ENCODE peak calls at places on chromosome 5, in nine cellular contexts. B is GM12891, R is stomach, Y is A549, A is IMR-90, E is HCT116, Z is gastrocnemius medialis, I is spleen, J is H54. L is an unnamed sample.

GRCh38 chr5:103014983-103015382 is 105.0 kb downstream of the GIN1 start:
- DNase-seq in E (no peak), B (no peak), Z (no peak), I (no peak), J (no peak), Y (no peak), A (peak), R (no peak), L (no peak)

GRCh38 chr5:8769631-8770030 is 776.2 kb downstream of the SEMA5A start:
- DNase-seq in Z (no peak), Y (no peak), J (no peak), I (no peak), B (no peak), E (no peak), A (no peak), R (no peak), L (no peak)

GRCh38 chr5:121949885-121950284 is 11.9 kb upstream of the SRFBP1 start:
- DNase-seq in Y (peak), R (no peak), B (no peak), J (peak), Z (no peak), I (no peak), E (peak), A (peak), L (no peak)

GRCh38 chr5:1442222-1443144 is 2.8 kb downstream of the SLC6A3 start:
- DNase-seq in B (no peak), J (no peak), E (no peak), Y (no peak), R (no peak), A (no peak), I (no peak), Z (no peak), L (no peak)

GRCh38 chr5:113043491-113043931 is 66.9 kb downstream of the DCP2 start:
- DNase-seq in B (no peak), R (no peak), Y (no peak), E (no peak), J (no peak), Z (no peak), I (no peak), A (no peak), L (no peak)

GRCh38 chr5:41445937-41446563 is 64.4 kb downstream of the PLCXD3 start:
- DNase-seq in A (peak), Y (no peak), E (no peak), B (no peak), R (no peak), Z (no peak), I (no peak), J (no peak), L (no peak)

GRCh38 chr5:4868140-4868735 is 271.9 kb upstream of the ADAMTS16 start:
- DNase-seq in I (no peak), R (peak), Z (no peak), Y (peak), A (no peak), J (peak), B (peak), E (peak), L (peak)

GRCh38 chr5:175655411-175655810 is 2.5 kb upstream of the HRH2 start:
- DNase-seq in Y (no peak), J (no peak), A (no peak), R (no peak), I (no peak), Z (no peak), B (no peak), E (no peak), L (no peak)

GRCh38 chr5:57887851-57888621 is 405.4 kb upstream of the ACTBL2 start:
- DNase-seq in I (no peak), Y (peak), J (peak), E (peak), A (peak), Z (no peak), R (peak), B (no peak), L (no peak)

GRCh38 chr5:44660251-44660650 is 148.5 kb upstream of the MRPS30 start:
- DNase-seq in Z (no peak), J (no peak), B (no peak), I (no peak), R (no peak), Y (no peak), A (no peak), E (no peak), L (no peak)

GRCh38 chr5:65184780-65185179 is 296.9 kb downstream of the ADAMTS6 start:
- DNase-seq in B (no peak), Y (no peak), Z (no peak), I (no peak), J (no peak), R (no peak), E (no peak), A (no peak), L (no peak)

GRCh38 chr5:3340471-3340870 is 255.2 kb upstream of the IRX1 start:
- DNase-seq in B (no peak), J (no peak), E (no peak), R (no peak), I (peak), A (no peak), Z (no peak), Y (no peak), L (no peak)

GRCh38 chr5:56211298-56211865 is 21.7 kb downstream of the ANKRD55 start:
- DNase-seq in Y (peak), J (peak), I (no peak), B (no peak), R (no peak), Z (no peak), E (peak), A (peak), L (no peak)

GRCh38 chr5:179431221-179431620 is 86.0 kb upstream of the ADAMTS2 start:
- DNase-seq in E (no peak), Z (no peak), A (no peak), R (no peak), B (no peak), Y (no peak), J (no peak), I (no peak), L (no peak)

GRCh38 chr5:135834639-135835529 is at the start of gene SLC25A48:
- DNase-seq in Y (peak), I (peak), A (peak), B (peak), R (peak), E (peak), Z (no peak), J (no peak), L (peak)

GRCh38 chr5:142655339-142656267 is 30.3 kb downstream of the FGF1 start:
- DNase-seq in E (peak), A (peak), J (peak), Z (peak), I (peak), R (peak), B (peak), Y (peak), L (peak)

GRCh38 chr5:180815241-180816031 is 12.8 kb upstream of the MGAT1 start:
- DNase-seq in A (no peak), B (no peak), R (no peak), E (no peak), Z (no peak), Y (no peak), J (no peak), I (no peak), L (no peak)

GRCh38 chr5:63854076-63854475 is 108.2 kb downstream of the HTR1A start:
- DNase-seq in J (no peak), E (no peak), A (no peak), B (no peak), I (no peak), Y (no peak), R (no peak), Z (no peak), L (no peak)

GRCh38 chr5:60365001-60365400 is 335.0 kb downstream of the DEPDC1B start:
- DNase-seq in J (no peak), R (no peak), B (no peak), Y (no peak), Z (no peak), I (no peak), A (no peak), E (no peak), L (no peak)

GRCh38 chr5:1110260-1110929 is 1.5 kb downstream of the SLC12A7 start:
- DNase-seq in J (no peak), Y (no peak), B (no peak), R (peak), E (no peak), Z (no peak), A (no peak), I (no peak), L (no peak)

GRCh38 chr5:178212241-178213002 is 8.1 kb downstream of the HNRNPAB start:
- DNase-seq in Z (no peak), J (no peak), B (no peak), I (peak), R (no peak), Y (no peak), A (no peak), E (no peak), L (no peak)

GRCh38 chr5:150180241-150181027 is 9.4 kb upstream of the SLC6A7 start:
- DNase-seq in Y (no peak), R (no peak), A (peak), B (no peak), J (no peak), I (no peak), E (no peak), Z (peak), L (no peak)

GRCh38 chr5:4420177-4420576 is 720.0 kb upstream of the ADAMTS16 start:
- DNase-seq in Z (no peak), J (no peak), E (no peak), I (no peak), B (no peak), R (no peak), A (no peak), Y (no peak), L (no peak)

GRCh38 chr5:40619406-40619805 is 60.3 kb upstream of the PTGER4 start:
- DNase-seq in Z (no peak), Y (no peak), R (no peak), E (no peak), I (no peak), J (no peak), B (no peak), A (no peak), L (no peak)

GRCh38 chr5:30040483-30041116 is 1152.9 kb upstream of the CDH6 start:
- DNase-seq in A (peak), E (peak), I (no peak), Z (no peak), Y (peak), B (peak), R (no peak), J (peak), L (no peak)

GRCh38 chr5:160173-160510 is 31.2 kb upstream of the LRRC14B start:
- DNase-seq in E (no peak), B (no peak), Z (no peak), Y (no peak), I (peak), J (no peak), R (peak), A (peak), L (no peak)

GRCh38 chr5:13477118-13477737 is 467.3 kb downstream of the DNAH5 start:
- DNase-seq in J (peak), Z (no peak), R (no peak), Y (no peak), A (peak), B (no peak), E (no peak), I (no peak), L (no peak)

GRCh38 chr5:151684690-151685361 is 1.9 kb downstream of the SPARC start:
- DNase-seq in A (peak), Y (no peak), I (no peak), E (no peak), Z (peak), R (no peak), B (no peak), J (peak), L (no peak)

GRCh38 chr5:179143446-179143845 is 83.3 kb downstream of the ZNF354C start:
- DNase-seq in I (no peak), J (no peak), R (no peak), A (peak), Z (no peak), E (peak), B (no peak), Y (no peak), L (no peak)

GRCh38 chr5:109805472-109805871 is 115.7 kb downstream of the MAN2A1 start:
- DNase-seq in A (peak), R (no peak), Y (no peak), Z (no peak), J (no peak), B (no peak), I (no peak), E (no peak), L (no peak)

DNA sequence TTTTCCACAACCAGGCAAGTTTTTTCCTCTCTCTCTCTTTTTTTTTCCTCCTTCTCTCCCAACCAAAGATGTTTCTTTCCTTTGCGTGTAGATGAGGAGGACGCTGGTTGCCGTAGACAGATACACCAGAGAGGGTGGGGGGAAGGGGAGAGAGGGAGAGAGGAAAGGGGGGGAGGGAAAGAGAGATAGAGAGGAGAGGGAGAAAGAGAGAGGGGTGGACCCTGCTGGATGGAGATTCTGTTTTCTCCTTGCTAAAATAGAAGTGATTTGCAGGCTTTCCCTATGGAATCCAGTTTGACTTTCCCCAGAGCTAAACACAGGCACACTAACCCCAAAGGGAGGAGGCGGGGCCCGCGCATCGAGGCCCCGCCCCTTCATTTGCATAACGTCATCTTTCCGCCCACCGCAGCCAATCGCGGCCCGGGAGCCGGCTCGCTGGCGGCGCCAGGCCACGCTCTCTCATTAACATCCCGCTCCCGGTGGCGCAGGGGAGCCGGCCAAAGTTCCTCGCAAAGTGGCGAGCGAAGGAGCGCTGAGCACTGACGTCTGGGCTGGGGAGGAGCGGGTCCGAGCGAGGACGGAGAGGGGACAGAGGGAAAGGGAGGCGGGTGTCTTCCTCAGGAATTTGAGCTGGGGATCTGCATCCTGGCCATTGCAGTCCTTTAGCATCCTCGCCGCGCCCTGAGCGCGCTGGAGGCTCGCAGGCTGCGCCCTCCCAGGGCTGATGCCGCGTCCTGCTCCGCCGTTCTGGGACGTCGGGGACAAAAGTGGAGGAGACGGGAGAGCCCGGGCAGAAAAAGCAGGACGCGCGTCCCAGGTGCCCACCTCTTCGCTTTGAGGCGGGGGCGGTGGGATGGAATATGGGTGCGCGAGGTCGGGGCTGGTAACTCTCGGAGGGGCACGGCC is 559 bp upstream of the EBF1 start:
- DNase-seq in B (peak), Y (peak), Z (peak), A (peak), E (peak), I (peak), R (peak), J (peak), L (no peak)
- TF ChIP-seq POLR2A in B (peak), Y (peak), Z (peak), A (peak), E (no peak), I (peak), R (no peak), J (peak), L (peak)

GRCh38 chr5:72425995-72426394 is 81.2 kb downstream of the ZNF366 start:
- DNase-seq in Y (no peak), I (no peak), A (no peak), B (no peak), R (no peak), J (no peak), E (no peak), Z (no peak), L (no peak)
- TF ChIP-seq POLR2A in Y (no peak), I (no peak), A (no peak), B (no peak), R (no peak), J (no peak), E (no peak), Z (no peak), L (no peak)

GRCh38 chr5:75656311-75657003 is 45.2 kb downstream of the ANKDD1B start:
- DNase-seq in I (no peak), A (peak), R (no peak), J (peak), E (no peak), Y (no peak), Z (no peak), B (no peak), L (no peak)
- TF ChIP-seq POLR2A in I (no peak), A (no peak), R (no peak), J (peak), E (no peak), Y (peak), Z (no peak), B (no peak), L (no peak)

DNA sequence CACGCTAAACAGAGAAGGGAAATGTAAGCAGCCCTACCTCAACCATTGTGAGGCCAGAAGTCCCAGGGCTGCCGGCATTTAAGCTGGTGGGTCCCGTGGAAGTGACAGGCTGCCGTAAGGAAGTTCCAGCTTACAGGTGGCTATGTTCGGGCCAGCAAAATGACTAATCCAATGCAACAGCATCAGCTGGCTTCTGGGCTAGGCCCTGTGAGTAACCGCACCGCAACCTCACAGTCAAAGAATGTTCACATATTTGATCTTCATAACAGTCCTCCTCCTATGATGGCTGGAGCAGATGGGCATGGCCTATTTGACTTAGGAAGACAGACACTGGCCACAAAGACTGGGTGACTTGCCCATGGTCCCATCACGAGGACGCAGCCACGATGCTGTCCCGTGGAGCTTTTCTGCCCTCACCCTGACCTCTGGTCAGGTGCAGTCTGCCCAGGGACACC is 88.2 kb downstream of the LIFR start:
- DNase-seq in R (no peak), E (peak), B (no peak), A (peak), J (peak), Z (peak), I (no peak), Y (peak), L (no peak)
- TF ChIP-seq POLR2A in R (no peak), E (no peak), B (no peak), A (no peak), J (no peak), Z (peak), I (no peak), Y (no peak), L (no peak)

GRCh38 chr5:173618927-173619519 is 2.6 kb upstream of the BOD1 start:
- DNase-seq in J (peak), I (no peak), R (peak), Y (peak), A (peak), Z (no peak), B (peak), E (peak), L (peak)

GRCh38 chr5:173614591-173614990 is 1.9 kb downstream of the BOD1 start:
- DNase-seq in B (no peak), I (no peak), R (no peak), Z (no peak), Y (no peak), E (no peak), A (no peak), J (no peak), L (no peak)

GRCh38 chr5:173613433-173614144 is 2.9 kb downstream of the BOD1 start:
- DNase-seq in A (no peak), J (no peak), Y (no peak), I (no peak), E (no peak), Z (no peak), B (no peak), R (no peak), L (no peak)

GRCh38 chr5:173615884-173616576 is 420 bp downstream of the BOD1 start:
- DNase-seq in J (peak), E (peak), R (peak), Z (peak), Y (peak), B (peak), A (peak), I (peak), L (peak)

DNA sequence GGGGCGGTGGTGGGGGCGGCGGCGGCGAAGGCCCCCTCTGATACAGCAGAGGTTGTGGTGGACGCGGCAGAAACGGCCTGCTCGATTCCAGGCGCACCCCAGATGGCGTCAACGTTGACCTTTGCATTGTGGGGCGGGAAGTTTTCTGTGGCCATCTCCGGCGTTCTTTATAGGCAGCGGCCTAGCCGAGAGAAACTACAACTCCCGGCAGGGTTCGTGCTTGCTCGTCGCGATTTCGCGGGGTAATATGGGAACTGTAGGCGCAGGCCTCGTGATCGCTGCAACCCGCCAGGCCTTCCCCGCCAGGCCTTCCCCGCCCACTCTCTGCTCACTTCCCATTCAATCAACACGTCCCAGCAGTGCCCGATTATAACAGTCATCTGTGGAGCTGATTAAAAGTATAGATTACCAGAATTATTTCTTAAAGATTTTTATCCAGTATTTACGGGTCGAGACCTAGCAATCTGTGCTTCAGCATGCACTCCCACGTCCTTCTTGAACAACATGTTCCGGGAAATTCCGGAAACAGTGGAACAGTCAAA is at the start of gene BOD1:
- DNase-seq in Z (peak), J (peak), B (peak), R (peak), E (peak), A (peak), I (peak), Y (peak), L (peak)
- TF ChIP-seq POLR2A in Z (peak), J (peak), B (no peak), R (no peak), E (no peak), A (no peak), I (no peak), Y (peak), L (no peak)